ENCODE peak calls at places on chromosomes 12 and 14, in ten cellular contexts. K is psoas muscle; T is Peyer's patch; D is GM04504; I is AG20443; R is CD4-positive, CD25-positive, alpha-beta regulatory T cell; F is epithelial cell of esophagus; X is substantia nigra; C is left cardiac atrium; J is fibroblast of pulmonary artery. O is an unnamed sample.

GRCh38 chr14:100902295-100902694 is 1.2 kb downstream of the RTL1 start:
- DNase-seq in J (no peak), C (no peak), F (no peak), I (no peak), K (no peak), D (no peak), R (no peak), T (no peak), X (no peak), O (no peak)

GRCh38 chr14:64190974-64191502 is 103.1 kb downstream of the ESR2 start:
- DNase-seq in I (no peak), T (no peak), K (no peak), F (no peak), C (no peak), D (no peak), J (no peak), X (no peak), R (no peak), O (no peak)

GRCh38 chr14:103002578-103003350 is 54.6 kb downstream of the CDC42BPB start:
- DNase-seq in D (no peak), X (no peak), K (no peak), F (no peak), T (no peak), R (no peak), J (no peak), C (no peak), I (no peak), O (no peak)

GRCh38 chr14:89033756-89034155 is 209.3 kb downstream of the TTC8 start:
- DNase-seq in K (no peak), D (no peak), I (no peak), T (no peak), X (no peak), J (no peak), C (no peak), R (no peak), F (no peak), O (no peak)

GRCh38 chr12:56581418-56582145 is 48.5 kb downstream of the BAZ2A start:
- DNase-seq in D (no peak), R (no peak), T (no peak), I (no peak), F (peak), X (no peak), C (no peak), J (peak), K (no peak), O (no peak)

GRCh38 chr14:93970967-93971634 is 5.3 kb downstream of the ASB2 start:
- DNase-seq in D (no peak), K (no peak), C (no peak), R (no peak), T (peak), X (no peak), F (no peak), J (no peak), I (peak), O (no peak)

GRCh38 chr12:27542628-27543027 is 18.6 kb downstream of the PPFIBP1 start:
- DNase-seq in F (peak), K (no peak), R (no peak), I (peak), C (no peak), T (no peak), X (no peak), J (peak), D (peak), O (no peak)

GRCh38 chr12:88247241-88247643 is 105.1 kb downstream of the TMTC3 start:
- DNase-seq in J (peak), F (peak), R (no peak), K (no peak), D (peak), C (no peak), I (peak), T (no peak), X (no peak), O (no peak)

GRCh38 chr12:65568517-65568916 is 255.8 kb upstream of the HMGA2 start:
- DNase-seq in R (no peak), F (peak), I (no peak), X (no peak), K (no peak), D (no peak), C (no peak), T (no peak), J (peak), O (no peak)

O was measured in D341Med.